ENCODE peak calls at places on chromosomes 13 and 19, in five cellular contexts. T, M, C, R and J are unnamed samples.

GRCh38 chr13:110116072-110116487 is 190.9 kb downstream of the COL4A1 start:
- DNase-seq in T (peak; percentile 61), M (no peak), C (peak; percentile 74), R (peak; percentile 94), J (peak; percentile 95)

GRCh38 chr19:38744298-38744681 is at the start of gene CAPN12:
- DNase-seq in T (no peak), M (no peak), C (peak; percentile 5), R (peak; percentile 31), J (peak; percentile 55)

GRCh38 chr13:87671824-87672603 is 843 bp downstream of the SLITRK5 start:
- DNase-seq in T (no peak), M (no peak), C (no peak), R (peak; percentile 78), J (peak; percentile 44)

GRCh38 chr19:40055049-40055448 is 982 bp downstream of the ZNF780B start:
- DNase-seq in T (no peak), M (no peak), C (no peak), R (peak; percentile 10), J (no peak)

GRCh38 chr19:18399008-18399407 is 1.6 kb upstream of the LRRC25 start:
- DNase-seq in T (peak; percentile 70), M (no peak), C (peak; percentile 84), R (no peak), J (peak; percentile 95)

GRCh38 chr13:27104606-27105005 is 67.0 kb downstream of the USP12 start:
- DNase-seq in T (no peak), M (no peak), C (no peak), R (no peak), J (no peak)

GRCh38 chr13:25371608-25372274 is at the start of gene ATP8A2:
- DNase-seq in T (no peak), M (no peak), C (no peak), R (peak; percentile 85), J (peak; percentile 70)

GRCh38 chr19:36110487-36111199 is at the start of gene OVOL3:
- DNase-seq in T (no peak), M (no peak), C (no peak), R (peak; percentile 86), J (no peak)

GRCh38 chr13:59483441-59484116 is 680.1 kb downstream of the DIAPH3 start:
- DNase-seq in T (no peak), M (no peak), C (peak; percentile 67), R (peak; percentile 57), J (no peak)

GRCh38 chr19:41758846-41759245 is 3.5 kb downstream of the CEACAM6 start:
- DNase-seq in T (no peak), M (no peak), C (peak; percentile 2), R (no peak), J (no peak)

GRCh38 chr19:49129238-49129583 is 9.9 kb downstream of the PPFIA3 start:
- DNase-seq in T (no peak), M (no peak), C (no peak), R (peak; percentile 89), J (peak; percentile 74)

GRCh38 chr13:111612918-111613317 is 292.5 kb downstream of the TEX29 start:
- DNase-seq in T (no peak), M (no peak), C (no peak), R (no peak), J (no peak)

GRCh38 chr19:45542234-45542668 is 35.0 kb downstream of the VASP start:
- DNase-seq in T (no peak), M (no peak), C (no peak), R (no peak), J (no peak)

GRCh38 chr13:91017031-91017668 is 330.3 kb upstream of the MIR17HG start:
- DNase-seq in T (peak; percentile 54), M (no peak), C (peak; percentile 7), R (peak; percentile 49), J (peak; percentile 86)

GRCh38 chr13:60482012-60482411 is 85.0 kb downstream of the TDRD3 start:
- DNase-seq in T (no peak), M (no peak), C (no peak), R (no peak), J (no peak)

GRCh38 chr13:78137404-78138142 is 218.9 kb upstream of the EDNRB start:
- DNase-seq in T (peak; percentile 67), M (no peak), C (peak; percentile 79), R (peak; percentile 17), J (peak; percentile 36)

GRCh38 chr13:28173793-28174192 is 35.4 kb downstream of the PAN3 start:
- DNase-seq in T (no peak), M (no peak), C (peak; percentile 10), R (no peak), J (no peak)